ENCODE peak calls at places on chromosomes 3 and 15, in nine cellular contexts. M, A, Q, W, Y, O, S, I and B are unnamed samples.
A peak's percentile ranks its signal among the peaks of the same experiment; 100 is the strongest.

GRCh38 chr3:169661567-169662214 is 1.8 kb downstream of the MECOM start:
- DNase-seq in M (no peak), A (peak; percentile 36), Q (no peak), W (no peak), Y (peak; percentile 4), O (no peak), S (no peak), I (peak; percentile 71), B (no peak)

GRCh38 chr3:142460689-142461088 is 12.9 kb upstream of the XRN1 start:
- DNase-seq in M (no peak), A (no peak), Q (no peak), W (no peak), Y (no peak), O (no peak), S (no peak), I (no peak), B (no peak)

GRCh38 chr15:27097506-27097905 is 126.5 kb downstream of the GABRG3 start:
- DNase-seq in M (no peak), A (no peak), Q (no peak), W (no peak), Y (no peak), O (no peak), S (no peak), I (no peak), B (no peak)

GRCh38 chr15:76991741-76992645 is 2.9 kb upstream of the PSTPIP1 start:
- DNase-seq in M (no peak), A (no peak), Q (no peak), W (no peak), Y (no peak), O (peak; percentile 89), S (no peak), I (no peak), B (no peak)

GRCh38 chr15:68208641-68209240 is 3.6 kb upstream of the CALML4 start:
- DNase-seq in M (no peak), A (no peak), Q (no peak), W (no peak), Y (no peak), O (peak; percentile 82), S (no peak), I (no peak), B (no peak)

GRCh38 chr15:68644088-68644904 is 65.5 kb downstream of the CORO2B start:
- DNase-seq in M (peak; percentile 26), A (peak; percentile 81), Q (no peak), W (no peak), Y (no peak), O (no peak), S (peak; percentile 55), I (no peak), B (no peak)

GRCh38 chr15:82621970-82622369 is 25.2 kb downstream of the CPEB1 start:
- DNase-seq in M (no peak), A (no peak), Q (no peak), W (no peak), Y (no peak), O (no peak), S (no peak), I (peak; percentile 11), B (no peak)

GRCh38 chr15:23401627-23402026 is 45.4 kb downstream of the GOLGA6L2 start:
- DNase-seq in M (no peak), A (no peak), Q (no peak), W (no peak), Y (no peak), O (no peak), S (no peak), I (no peak), B (no peak)

GRCh38 chr3:112303811-112304325 is 9.9 kb upstream of the SLC9C1 start:
- DNase-seq in M (no peak), A (peak; percentile 29), Q (no peak), W (no peak), Y (peak; percentile 6), O (no peak), S (no peak), I (peak; percentile 43), B (no peak)

GRCh38 chr3:187161556-187161955 is 22.3 kb upstream of the RPL39L start:
- DNase-seq in M (no peak), A (no peak), Q (no peak), W (no peak), Y (no peak), O (no peak), S (no peak), I (no peak), B (no peak)

GRCh38 chr3:187167795-187168194 is 28.5 kb upstream of the RPL39L start:
- DNase-seq in M (no peak), A (no peak), Q (no peak), W (no peak), Y (no peak), O (no peak), S (no peak), I (no peak), B (no peak)

GRCh38 chr3:187166750-187167149 is 27.5 kb upstream of the RPL39L start:
- DNase-seq in M (no peak), A (no peak), Q (no peak), W (no peak), Y (no peak), O (no peak), S (no peak), I (no peak), B (no peak)

GRCh38 chr3:187169231-187169960 is 27.9 kb upstream of the RTP1 start:
- DNase-seq in M (no peak), A (peak; percentile 54), Q (no peak), W (no peak), Y (no peak), O (no peak), S (no peak), I (no peak), B (no peak)

DNA sequence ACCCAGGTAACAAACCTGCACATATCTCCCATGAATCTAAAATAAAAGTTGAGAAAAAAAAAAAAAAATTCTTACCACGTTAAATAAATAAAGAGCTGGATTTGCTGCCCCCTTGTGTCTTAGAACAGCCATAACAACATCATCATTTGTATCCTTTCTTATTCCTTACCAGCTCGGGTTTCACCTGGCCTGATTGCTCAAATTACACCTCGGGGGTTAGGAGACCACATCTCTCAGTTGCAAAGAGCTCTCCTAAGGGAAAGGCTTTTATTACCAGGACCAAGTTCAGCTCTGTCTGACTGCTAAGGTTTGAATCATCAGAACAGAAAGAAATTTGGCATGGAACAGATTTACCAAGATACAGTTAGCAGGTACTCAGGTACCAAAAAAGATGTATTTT is 25.8 kb upstream of the RPL39L start:
- DNase-seq in M (no peak), A (peak; percentile 37), Q (no peak), W (peak; percentile 42), Y (peak; percentile 53), O (peak; percentile 57), S (no peak), I (peak; percentile 79), B (peak; percentile 18)
- H3K4me3 ChIP-seq in M (no peak overlapping the region), A (no peak overlapping the region), Q (no peak overlapping the region), W (no peak overlapping the region), Y (no peak overlapping the region), O (no peak overlapping the region), S (no peak overlapping the region), I (no peak overlapping the region), B (no peak overlapping the region)

GRCh38 chr15:43103939-43104338 is 1.9 kb downstream of the UBR1 start:
- DNase-seq in M (no peak), A (no peak), Q (no peak), W (no peak), Y (no peak), O (no peak), S (no peak), I (no peak), B (no peak)
- H3K4me3 ChIP-seq in M (no peak overlapping the region), A (no peak overlapping the region), Q (no peak overlapping the region), W (no peak overlapping the region), Y (no peak overlapping the region), O (peak overlapping the region; percentile 96), S (no peak overlapping the region), I (peak overlapping the region; percentile 80), B (no peak overlapping the region)

DNA sequence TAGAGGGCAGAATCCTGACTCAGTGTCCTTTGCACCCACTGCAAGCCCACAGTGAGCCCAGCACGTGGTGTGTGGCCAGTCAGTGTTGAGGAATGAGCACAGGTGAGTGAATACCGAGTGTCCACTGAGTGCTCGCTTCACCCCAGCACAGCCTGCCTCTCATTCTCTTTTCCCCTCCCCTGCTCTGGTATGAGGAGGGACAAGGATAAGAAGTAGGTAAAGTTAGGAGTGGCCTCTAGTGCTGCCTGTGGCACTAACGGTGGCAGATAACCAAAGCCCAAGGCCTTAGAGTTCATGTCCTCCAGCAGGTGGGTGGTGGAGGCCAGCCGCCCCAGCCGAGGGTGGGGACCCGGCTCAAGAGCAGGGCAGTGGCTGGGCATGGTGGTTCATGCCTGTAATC is 38.0 kb downstream of the PRKCD start:
- DNase-seq in M (no peak), A (no peak), Q (no peak), W (no peak), Y (no peak), O (no peak), S (no peak), I (no peak), B (no peak)
- H3K4me3 ChIP-seq in M (no peak overlapping the region), A (no peak overlapping the region), Q (no peak overlapping the region), W (no peak overlapping the region), Y (no peak overlapping the region), O (no peak overlapping the region), S (no peak overlapping the region), I (no peak overlapping the region), B (no peak overlapping the region)

GRCh38 chr3:81743096-81744025 is 18.1 kb downstream of the GBE1 start:
- DNase-seq in M (peak; percentile 91), A (peak; percentile 97), Q (peak; percentile 66), W (peak; percentile 77), Y (no peak), O (peak; percentile 66), S (peak; percentile 91), I (no peak), B (no peak)

GRCh38 chr3:81740731-81741130 is 20.7 kb downstream of the GBE1 start:
- DNase-seq in M (no peak), A (no peak), Q (no peak), W (no peak), Y (no peak), O (no peak), S (no peak), I (no peak), B (no peak)

GRCh38 chr3:81744366-81744765 is 17.1 kb downstream of the GBE1 start:
- DNase-seq in M (peak; percentile 77), A (peak; percentile 97), Q (peak; percentile 50), W (peak; percentile 62), Y (no peak), O (peak; percentile 49), S (peak; percentile 95), I (no peak), B (no peak)

GRCh38 chr3:81741214-81741613 is 20.2 kb downstream of the GBE1 start:
- DNase-seq in M (peak; percentile 42), A (peak; percentile 63), Q (no peak), W (no peak), Y (no peak), O (no peak), S (no peak), I (no peak), B (no peak)

GRCh38 chr3:81742581-81742980 is 18.9 kb downstream of the GBE1 start:
- DNase-seq in M (no peak), A (no peak), Q (no peak), W (no peak), Y (no peak), O (no peak), S (no peak), I (no peak), B (no peak)
- H3K4me3 ChIP-seq in M (no peak overlapping the region), A (peak overlapping the region; percentile 38), Q (no peak overlapping the region), W (no peak overlapping the region), Y (no peak overlapping the region), O (no peak overlapping the region), S (peak overlapping the region; percentile 11), I (no peak overlapping the region), B (no peak overlapping the region)

GRCh38 chr3:87320748-87321634 is 44.6 kb upstream of the POU1F1 start:
- DNase-seq in M (no peak), A (no peak), Q (no peak), W (no peak), Y (no peak), O (no peak), S (no peak), I (no peak), B (no peak)
- H3K4me3 ChIP-seq in M (no peak overlapping the region), A (no peak overlapping the region), Q (no peak overlapping the region), W (no peak overlapping the region), Y (no peak overlapping the region), O (no peak overlapping the region), S (no peak overlapping the region), I (no peak overlapping the region), B (no peak overlapping the region)